ENCODE peak calls at places on chromosomes 1 and 21, in seven cellular contexts. V is upper lobe of right lung, U is neural progenitor cell, Y is psoas muscle, I is Panc1, A is IMR-90, K is keratinocyte. L is an unnamed sample.

GRCh38 chr1:184875218-184875617 is 99.1 kb downstream of the NIBAN1 start:
- DNase-seq in V (no peak), U (no peak), Y (no peak), I (no peak), A (no peak), K (no peak), L (no peak)

GRCh38 chr21:33478858-33479678 is 706 bp downstream of the TMEM50B start:
- DNase-seq in V (peak; percentile 70), U (peak; percentile 73), Y (peak; percentile 29), I (no peak), A (peak; percentile 17), K (no peak), L (no peak)

GRCh38 chr21:37636152-37636860 is 269.7 kb downstream of the DYRK1A start:
- DNase-seq in V (no peak), U (no peak), Y (no peak), I (peak; percentile 50), A (peak; percentile 76), K (no peak), L (no peak)

GRCh38 chr21:14987370-14988170 is 77.2 kb downstream of the NRIP1 start:
- DNase-seq in V (no peak), U (no peak), Y (no peak), I (no peak), A (no peak), K (no peak), L (no peak)

GRCh38 chr1:89602871-89603404 is 30.0 kb upstream of the LRRC8C start:
- DNase-seq in V (no peak), U (no peak), Y (no peak), I (no peak), A (no peak), K (no peak), L (no peak)

GRCh38 chr1:20361805-20362381 is 71.2 kb downstream of the VWA5B1 start:
- DNase-seq in V (no peak), U (peak; percentile 83), Y (peak; percentile 65), I (peak; percentile 18), A (peak; percentile 37), K (no peak), L (no peak)

GRCh38 chr1:18344755-18345154 is 136.0 kb upstream of the KLHDC7A start:
- DNase-seq in V (peak; percentile 36), U (peak; percentile 40), Y (no peak), I (no peak), A (no peak), K (no peak), L (no peak)

GRCh38 chr1:31239653-31240241 is at the start of gene NKAIN1:
- DNase-seq in V (peak; percentile 59), U (peak; percentile 91), Y (peak; percentile 27), I (no peak), A (peak; percentile 18), K (no peak), L (no peak)

GRCh38 chr1:173420330-173420806 is 56.8 kb upstream of the PRDX6 start:
- DNase-seq in V (peak; percentile 66), U (peak; percentile 79), Y (peak; percentile 28), I (no peak), A (peak; percentile 83), K (peak; percentile 49), L (peak; percentile 70)

GRCh38 chr1:26252718-26253117 is 18.7 kb downstream of the CEP85 start:
- DNase-seq in V (no peak), U (no peak), Y (no peak), I (no peak), A (no peak), K (no peak), L (no peak)

GRCh38 chr21:31220567-31220966 is 123.5 kb downstream of the TIAM1 start:
- DNase-seq in V (no peak), U (peak; percentile 58), Y (no peak), I (no peak), A (peak; percentile 24), K (peak; percentile 2), L (no peak)

GRCh38 chr21:42782723-42783247 is 96.6 kb downstream of the WDR4 start:
- DNase-seq in V (no peak), U (peak; percentile 24), Y (no peak), I (no peak), A (no peak), K (no peak), L (no peak)

GRCh38 chr1:203096566-203096965 is 10.8 kb upstream of the MYOG start:
- DNase-seq in V (no peak), U (no peak), Y (no peak), I (no peak), A (no peak), K (no peak), L (no peak)

GRCh38 chr1:75083848-75084514 is 50.2 kb upstream of the LHX8 start:
- DNase-seq in V (no peak), U (no peak), Y (no peak), I (no peak), A (no peak), K (no peak), L (no peak)

GRCh38 chr21:32599146-32599925 is 12.8 kb downstream of the CFAP298 start:
- DNase-seq in V (no peak), U (no peak), Y (no peak), I (no peak), A (no peak), K (no peak), L (no peak)

GRCh38 chr1:172357753-172358152 is 62.7 kb upstream of the C1orf105 start:
- DNase-seq in V (no peak), U (no peak), Y (no peak), I (no peak), A (no peak), K (no peak), L (no peak)

GRCh38 chr1:13779930-13780329 is 79.9 kb downstream of the PRDM2 start:
- DNase-seq in V (no peak), U (no peak), Y (no peak), I (no peak), A (peak; percentile 63), K (no peak), L (no peak)

GRCh38 chr1:62045579-62045978 is 149.1 kb upstream of the L1TD1 start:
- DNase-seq in V (no peak), U (no peak), Y (no peak), I (no peak), A (no peak), K (peak; percentile 17), L (no peak)

GRCh38 chr1:7912145-7912544 is 28.5 kb downstream of the TNFRSF9 start:
- DNase-seq in V (no peak), U (no peak), Y (no peak), I (no peak), A (no peak), K (no peak), L (no peak)

GRCh38 chr1:212152869-212153268 is 117.3 kb downstream of the DTL start:
- DNase-seq in V (no peak), U (no peak), Y (no peak), I (no peak), A (no peak), K (no peak), L (no peak)

GRCh38 chr1:43521078-43521477 is 9.6 kb upstream of the PTPRF start:
- DNase-seq in V (peak; percentile 41), U (no peak), Y (no peak), I (no peak), A (no peak), K (no peak), L (no peak)

GRCh38 chr1:155976062-155976912 is 2.1 kb downstream of the ARHGEF2 start:
- DNase-seq in V (peak; percentile 83), U (peak; percentile 75), Y (peak; percentile 72), I (no peak), A (peak; percentile 75), K (no peak), L (no peak)

GRCh38 chr1:155975375-155976061 is 2.8 kb downstream of the ARHGEF2 start:
- DNase-seq in V (no peak), U (no peak), Y (no peak), I (no peak), A (no peak), K (no peak), L (no peak)

GRCh38 chr1:155971910-155972809 is 6.2 kb downstream of the ARHGEF2 start:
- DNase-seq in V (no peak), U (no peak), Y (no peak), I (no peak), A (no peak), K (no peak), L (no peak)

GRCh38 chr1:155974208-155975165 is 3.9 kb downstream of the ARHGEF2 start:
- DNase-seq in V (no peak), U (no peak), Y (no peak), I (no peak), A (no peak), K (no peak), L (no peak)

DNA sequence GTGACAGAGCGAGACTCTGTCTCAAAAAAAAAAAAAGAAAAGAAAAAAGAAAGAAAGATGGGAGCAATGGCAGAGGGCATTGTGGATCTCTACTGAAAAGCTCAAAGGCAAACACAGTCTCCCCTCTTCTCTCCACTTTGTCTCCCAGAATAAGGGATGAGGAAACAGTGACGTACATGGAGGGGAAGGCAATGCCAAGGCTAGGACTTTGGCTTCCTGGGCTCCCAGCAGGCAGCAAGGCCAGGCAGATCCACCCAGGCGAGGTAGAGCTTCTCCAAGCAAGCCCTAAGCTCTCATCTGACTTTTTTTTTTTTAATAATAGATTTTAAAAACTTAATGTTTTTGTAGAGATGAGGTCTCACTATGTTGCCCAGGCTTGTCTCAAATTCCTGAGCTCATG is 4.6 kb downstream of the ARHGEF2 start:
- DNase-seq in V (no peak), U (no peak), Y (no peak), I (no peak), A (no peak), K (no peak), L (no peak)
- H3K4me3 ChIP-seq in V (no peak overlapping the region), U (no peak overlapping the region), Y (peak overlapping the region; percentile 88), I (no peak overlapping the region), A (no peak overlapping the region), K (no peak overlapping the region), L (no peak overlapping the region)

DNA sequence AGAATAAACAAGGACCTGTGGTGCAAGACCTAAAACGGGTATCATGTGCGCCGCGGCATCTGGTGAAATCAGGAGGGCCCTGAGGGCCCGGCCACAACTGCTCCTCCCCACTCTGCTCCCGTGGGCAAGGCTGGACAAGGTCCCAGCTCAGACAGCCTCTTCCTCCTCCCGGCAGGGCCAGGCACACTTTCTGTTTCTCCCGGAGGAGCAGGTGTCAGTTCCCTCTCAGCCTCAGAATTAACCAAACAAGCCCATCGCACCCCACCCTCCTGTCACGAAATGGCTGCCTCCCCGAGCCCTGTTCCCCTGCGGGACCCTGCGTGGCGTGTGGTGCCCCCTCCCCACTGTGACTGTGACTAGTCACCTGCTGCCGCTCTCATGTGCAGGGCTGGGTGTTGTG is 15.2 kb downstream of the PTTG1IP start:
- DNase-seq in V (peak; percentile 56), U (no peak), Y (no peak), I (no peak), A (no peak), K (no peak), L (no peak)
- H3K4me1 ChIP-seq in V (peaks cover 4% of the 10 kb centered on the region), U (no peaks in the 10 kb centered on the region), Y (peaks cover 45% of the 10 kb centered on the region), I (peaks cover 3% of the 10 kb centered on the region), A (no peaks in the 10 kb centered on the region), K (peaks cover 15% of the 10 kb centered on the region), L (no peaks in the 10 kb centered on the region)

GRCh38 chr1:2501041-2501819 is 25.1 kb downstream of the PLCH2 start:
- DNase-seq in V (no peak), U (no peak), Y (no peak), I (no peak), A (no peak), K (no peak), L (no peak)
- H3K27ac ChIP-seq in V (no peak overlapping the region), U (no peak overlapping the region), Y (no peak overlapping the region), I (no peak overlapping the region), A (no peak overlapping the region), K (no peak overlapping the region), L (no peak overlapping the region)

DNA sequence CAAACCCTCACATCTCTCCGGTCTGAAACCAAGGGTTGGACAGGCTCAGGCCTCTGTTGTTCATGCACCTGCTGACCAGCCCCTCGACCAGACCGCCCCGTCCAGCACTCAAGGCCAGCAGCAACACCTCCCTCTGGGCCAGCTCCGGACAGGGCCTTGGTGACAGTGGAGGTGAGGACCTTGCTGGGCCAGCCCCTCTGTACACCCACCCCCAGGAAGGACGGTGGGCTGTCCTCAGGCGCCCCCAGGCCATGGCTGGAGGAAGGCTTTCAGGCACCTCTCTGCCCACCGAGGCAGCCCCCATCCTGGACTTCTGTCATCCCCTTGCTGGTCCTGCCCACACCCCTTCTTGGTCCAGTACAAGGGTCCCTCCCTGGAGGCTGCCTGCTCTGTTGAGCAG is 48.6 kb downstream of the MEGF6 start:
- DNase-seq in V (no peak), U (no peak), Y (no peak), I (no peak), A (no peak), K (no peak), L (no peak)
- H3K4me3 ChIP-seq in V (no peak overlapping the region), U (no peak overlapping the region), Y (no peak overlapping the region), I (no peak overlapping the region), A (no peak overlapping the region), K (no peak overlapping the region), L (no peak overlapping the region)